ENCODE peak calls at places on chromosomes 4 and X, in eight cellular contexts. M is hepatocyte; A is psoas muscle; O is CD4-positive, alpha-beta T cell; Z is H9; W is Panc1; P is GM23338; E is fibroblast of lung. U is an unnamed sample.
A peak's percentile ranks its signal among the peaks of the same experiment; 100 is the strongest.

GRCh38 chr4:1471443-1472147 is 65.4 kb upstream of the NKX1-1 start:
- DNase-seq in M (no peak), A (no peak), O (no peak), Z (peak; percentile 28), W (no peak), P (no peak), E (no peak), U (no peak)

GRCh38 chr4:10179957-10180602 is 63.5 kb upstream of the WDR1 start:
- DNase-seq in M (no peak), A (no peak), O (no peak), Z (no peak), W (no peak), P (no peak), E (no peak), U (no peak)

GRCh38 chrX:69182818-69183375 is 17.6 kb upstream of the PJA1 start:
- DNase-seq in M (no peak), A (no peak), O (no peak), Z (no peak), W (no peak), P (no peak), E (no peak), U (no peak)

GRCh38 chr4:138037716-138038115 is 204.4 kb downstream of the SLC7A11 start:
- DNase-seq in M (peak; percentile 32), A (no peak), O (no peak), Z (no peak), W (no peak), P (peak; percentile 17), E (peak; percentile 91), U (no peak)

GRCh38 chrX:72676465-72676864 is 37.6 kb downstream of the PHKA1 start:
- DNase-seq in M (no peak), A (no peak), O (no peak), Z (no peak), W (no peak), P (no peak), E (no peak), U (no peak)

GRCh38 chrX:47497274-47497673 is 14.3 kb upstream of the ZNF41 start:
- DNase-seq in M (no peak), A (no peak), O (no peak), Z (no peak), W (no peak), P (no peak), E (peak; percentile 67), U (no peak)

GRCh38 chrX:30982467-30982866 is 89.4 kb downstream of the FTHL17 start:
- DNase-seq in M (no peak), A (no peak), O (no peak), Z (no peak), W (no peak), P (no peak), E (no peak), U (no peak)

GRCh38 chrX:108735680-108736508 is 469 bp downstream of the IRS4 start:
- DNase-seq in M (peak; percentile 19), A (no peak), O (no peak), Z (no peak), W (no peak), P (no peak), E (peak; percentile 1), U (no peak)

GRCh38 chr4:99825272-99825671 is 8.6 kb downstream of the DAPP1 start:
- DNase-seq in M (no peak), A (no peak), O (no peak), Z (no peak), W (no peak), P (no peak), E (no peak), U (no peak)

GRCh38 chr4:112946127-112946526 is 103.3 kb upstream of the ANK2 start:
- DNase-seq in M (no peak), A (no peak), O (no peak), Z (peak; percentile 34), W (no peak), P (no peak), E (no peak), U (no peak)

GRCh38 chr4:102477657-102478056 is 23.5 kb upstream of the NFKB1 start:
- DNase-seq in M (no peak), A (no peak), O (no peak), Z (no peak), W (no peak), P (no peak), E (no peak), U (no peak)

GRCh38 chr4:11590132-11590531 is 161.4 kb upstream of the HS3ST1 start:
- DNase-seq in M (no peak), A (no peak), O (no peak), Z (no peak), W (no peak), P (no peak), E (no peak), U (no peak)

GRCh38 chr4:4461850-4462249 is 74.9 kb downstream of the NSG1 start:
- DNase-seq in M (peak; percentile 72), A (peak; percentile 20), O (peak; percentile 39), Z (no peak), W (no peak), P (no peak), E (no peak), U (peak; percentile 61)

GRCh38 chr4:127809173-127809800 is 27.2 kb downstream of the HSPA4L start:
- DNase-seq in M (peak; percentile 12), A (no peak), O (no peak), Z (no peak), W (no peak), P (peak; percentile 15), E (peak; percentile 47), U (no peak)

GRCh38 chrX:96182366-96182765 is 502.3 kb upstream of the DIAPH2 start:
- DNase-seq in M (peak; percentile 48), A (no peak), O (no peak), Z (peak; percentile 78), W (no peak), P (peak; percentile 72), E (peak; percentile 75), U (no peak)

GRCh38 chr4:183905081-183905592 is at the start of gene STOX2:
- DNase-seq in M (peak; percentile 79), A (peak; percentile 78), O (no peak), Z (peak; percentile 84), W (no peak), P (peak; percentile 86), E (peak; percentile 57), U (peak; percentile 95)
- H3K27me3 ChIP-seq in M (peaks cover 20% of the 10 kb centered on the region), A (no peaks in the 10 kb centered on the region), O (peaks cover 55% of the 10 kb centered on the region), Z (no peaks in the 10 kb centered on the region), W (no peaks in the 10 kb centered on the region), P (peaks cover 46% of the 10 kb centered on the region), E (peaks cover 17% of the 10 kb centered on the region), U (no peaks in the 10 kb centered on the region)

GRCh38 chr4:184310881-184311709 is 93.4 kb upstream of the ENPP6 start:
- DNase-seq in M (peak; percentile 43), A (no peak), O (no peak), Z (peak; percentile 14), W (no peak), P (no peak), E (no peak), U (peak; percentile 76)

GRCh38 chr4:184312126-184312525 is 94.5 kb upstream of the ENPP6 start:
- DNase-seq in M (no peak), A (no peak), O (no peak), Z (no peak), W (no peak), P (no peak), E (no peak), U (no peak)

GRCh38 chr4:184313058-184313709 is 95.5 kb upstream of the ENPP6 start:
- DNase-seq in M (no peak), A (no peak), O (no peak), Z (peak; percentile 6), W (no peak), P (no peak), E (no peak), U (no peak)

GRCh38 chr4:184309241-184310170 is 91.8 kb upstream of the ENPP6 start:
- DNase-seq in M (no peak), A (no peak), O (no peak), Z (no peak), W (no peak), P (no peak), E (no peak), U (no peak)

GRCh38 chr4:184310171-184310567 is 92.5 kb upstream of the ENPP6 start:
- DNase-seq in M (no peak), A (no peak), O (peak; percentile 40), Z (peak; percentile 62), W (no peak), P (peak; percentile 50), E (no peak), U (no peak)
- TF ChIP-seq CTCF in M (no peak), A (no peak), O (no peak), Z (peak; percentile 60), W (no peak), P (peak; percentile 79), E (no peak), U (no peak)

DNA sequence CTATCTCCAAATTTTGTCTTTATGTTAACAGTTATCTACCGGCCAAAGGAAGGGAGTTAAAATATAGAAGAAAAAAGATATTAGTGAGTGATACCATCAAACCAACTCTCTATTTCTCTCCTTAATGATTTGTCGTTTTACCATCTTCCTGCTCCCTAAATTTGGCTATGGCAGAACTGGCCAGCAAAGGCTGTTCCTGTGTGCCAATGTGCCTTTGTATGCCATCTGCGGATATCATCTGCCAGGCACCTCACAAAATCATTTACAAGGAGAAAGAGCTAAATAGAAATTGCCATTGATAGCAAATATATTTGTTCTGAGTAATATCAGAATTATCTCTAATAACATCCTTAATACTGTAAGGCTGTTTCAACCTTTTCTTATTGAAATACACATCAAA is 22.4 kb downstream of the GPM6A start:
- DNase-seq in M (no peak), A (no peak), O (no peak), Z (no peak), W (no peak), P (no peak), E (no peak), U (no peak)
- H3K27me3 ChIP-seq in M (no peaks in the 10 kb centered on the region), A (no peaks in the 10 kb centered on the region), O (no peaks in the 10 kb centered on the region), Z (no peaks in the 10 kb centered on the region), W (no peaks in the 10 kb centered on the region), P (no peaks in the 10 kb centered on the region), E (no peaks in the 10 kb centered on the region), U (no peaks in the 10 kb centered on the region)

GRCh38 chr4:76747613-76748012 is 150.3 kb downstream of the SOWAHB start:
- DNase-seq in M (no peak), A (no peak), O (no peak), Z (no peak), W (no peak), P (no peak), E (no peak), U (no peak)

GRCh38 chr4:76749361-76749760 is 148.6 kb downstream of the SOWAHB start:
- DNase-seq in M (no peak), A (no peak), O (no peak), Z (no peak), W (no peak), P (no peak), E (no peak), U (no peak)

GRCh38 chr4:76750716-76751115 is 147.2 kb downstream of the SOWAHB start:
- DNase-seq in M (no peak), A (no peak), O (no peak), Z (no peak), W (no peak), P (no peak), E (no peak), U (no peak)

GRCh38 chr4:76751612-76752343 is 146.2 kb downstream of the SOWAHB start:
- DNase-seq in M (no peak), A (no peak), O (no peak), Z (no peak), W (no peak), P (no peak), E (no peak), U (no peak)

DNA sequence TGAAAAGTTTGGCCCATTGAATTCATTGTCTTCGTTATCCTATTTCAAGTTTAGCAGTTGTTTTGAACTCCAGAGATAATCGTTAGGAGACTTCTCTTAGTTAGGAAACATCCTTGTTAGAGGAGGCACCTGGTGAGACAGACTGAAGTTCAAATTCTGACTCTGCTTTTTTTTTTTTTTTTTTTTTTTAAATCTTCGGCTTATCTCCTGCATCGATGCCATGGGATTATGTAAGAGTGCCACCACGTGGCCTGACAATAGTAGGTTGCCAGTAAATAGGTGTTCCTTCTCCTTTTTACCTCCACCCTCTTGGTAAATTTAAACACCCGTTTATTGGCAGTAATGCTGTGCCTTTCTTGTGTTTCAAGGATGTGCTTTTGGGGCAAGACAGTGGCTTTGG is 149.3 kb downstream of the SOWAHB start:
- DNase-seq in M (peak; percentile 56), A (no peak), O (no peak), Z (no peak), W (no peak), P (peak; percentile 72), E (peak; percentile 59), U (peak; percentile 40)
- TF ChIP-seq CTCF in M (peak; percentile 46), A (no peak), O (no peak), Z (peak; percentile 60), W (peak; percentile 66), P (peak; percentile 76), E (no peak), U (peak; percentile 8)